ENCODE peak calls at places on chromosomes 3 and 15, in five cellular contexts. One of them, this sample, is unnamed.

GRCh38 chr15:55221090-55222011 is 24.6 kb upstream of the RSL24D1 start:
- DNase-seq in Daoy: peak
- DNase-seq in GM12891: no peak
- DNase-seq in CD8-positive, alpha-beta memory T cell: peak
- DNase-seq in cardiac fibroblast: peak
- DNase-seq in this sample: peak

GRCh38 chr3:157502916-157503620 is at the start of gene VEPH1:
- DNase-seq in Daoy: peak
- DNase-seq in GM12891: no peak
- DNase-seq in CD8-positive, alpha-beta memory T cell: no peak
- DNase-seq in cardiac fibroblast: peak
- DNase-seq in this sample: peak

GRCh38 chr15:82140859-82141258 is 95.0 kb upstream of the MEX3B start:
- DNase-seq in Daoy: no peak
- DNase-seq in GM12891: no peak
- DNase-seq in CD8-positive, alpha-beta memory T cell: no peak
- DNase-seq in cardiac fibroblast: no peak
- DNase-seq in this sample: no peak

GRCh38 chr3:148883163-148883562 is 18.1 kb downstream of the CPA3 start:
- DNase-seq in Daoy: no peak
- DNase-seq in GM12891: no peak
- DNase-seq in CD8-positive, alpha-beta memory T cell: no peak
- DNase-seq in cardiac fibroblast: no peak
- DNase-seq in this sample: no peak

GRCh38 chr15:38144921-38145320 is 107.7 kb upstream of the SPRED1 start:
- DNase-seq in Daoy: no peak
- DNase-seq in GM12891: no peak
- DNase-seq in CD8-positive, alpha-beta memory T cell: no peak
- DNase-seq in cardiac fibroblast: peak
- DNase-seq in this sample: no peak

GRCh38 chr3:54713031-54713430 is 214.8 kb downstream of the LRTM1 start:
- DNase-seq in Daoy: no peak
- DNase-seq in GM12891: no peak
- DNase-seq in CD8-positive, alpha-beta memory T cell: no peak
- DNase-seq in cardiac fibroblast: no peak
- DNase-seq in this sample: no peak

GRCh38 chr3:39137991-39138803 is 15.2 kb downstream of the CSRNP1 start:
- DNase-seq in Daoy: no peak
- DNase-seq in GM12891: no peak
- DNase-seq in CD8-positive, alpha-beta memory T cell: no peak
- DNase-seq in cardiac fibroblast: no peak
- DNase-seq in this sample: no peak

GRCh38 chr3:143348486-143349327 is 229.1 kb downstream of the CHST2 start:
- DNase-seq in Daoy: no peak
- DNase-seq in GM12891: no peak
- DNase-seq in CD8-positive, alpha-beta memory T cell: no peak
- DNase-seq in cardiac fibroblast: no peak
- DNase-seq in this sample: no peak

GRCh38 chr15:41982133-41982930 is 10.0 kb upstream of the EHD4 start:
- DNase-seq in Daoy: no peak
- DNase-seq in GM12891: no peak
- DNase-seq in CD8-positive, alpha-beta memory T cell: no peak
- DNase-seq in cardiac fibroblast: peak
- DNase-seq in this sample: no peak

GRCh38 chr3:129087138-129087702 is 26.6 kb downstream of the GP9 start:
- DNase-seq in Daoy: no peak
- DNase-seq in GM12891: no peak
- DNase-seq in CD8-positive, alpha-beta memory T cell: no peak
- DNase-seq in cardiac fibroblast: peak
- DNase-seq in this sample: no peak

GRCh38 chr3:55333041-55333440 is 154.1 kb downstream of the WNT5A start:
- DNase-seq in Daoy: peak
- DNase-seq in GM12891: no peak
- DNase-seq in CD8-positive, alpha-beta memory T cell: no peak
- DNase-seq in cardiac fibroblast: no peak
- DNase-seq in this sample: no peak

GRCh38 chr3:14765576-14766427 is 53.0 kb upstream of the FGD5 start:
- DNase-seq in Daoy: no peak
- DNase-seq in GM12891: no peak
- DNase-seq in CD8-positive, alpha-beta memory T cell: no peak
- DNase-seq in cardiac fibroblast: no peak
- DNase-seq in this sample: no peak

This sample was measured in skeletal muscle cell.